ENCODE peak calls at places on chromosomes 7 and 10, in eight cellular contexts. One of them, this sample, is unnamed.

GRCh38 chr7:130959743-130960207 is 225.8 kb upstream of the KLF14 start:
- DNase-seq in heart left ventricle: no peak
- DNase-seq in neural progenitor cell: no peak
- DNase-seq in AG04449: no peak
- DNase-seq in astrocyte of the spinal cord: peak
- DNase-seq in uterus: no peak
- DNase-seq in fibroblast of mammary gland: peak
- DNase-seq in neural crest cell: no peak
- DNase-seq in this sample: no peak

GRCh38 chr7:52006674-52007073 is 690.1 kb upstream of the COBL start:
- DNase-seq in heart left ventricle: no peak
- DNase-seq in neural progenitor cell: no peak
- DNase-seq in AG04449: no peak
- DNase-seq in astrocyte of the spinal cord: no peak
- DNase-seq in uterus: no peak
- DNase-seq in fibroblast of mammary gland: no peak
- DNase-seq in neural crest cell: no peak
- DNase-seq in this sample: no peak

GRCh38 chr7:29607259-29607658 is 43.6 kb downstream of the PRR15 start:
- DNase-seq in heart left ventricle: no peak
- DNase-seq in neural progenitor cell: no peak
- DNase-seq in AG04449: no peak
- DNase-seq in astrocyte of the spinal cord: no peak
- DNase-seq in uterus: no peak
- DNase-seq in fibroblast of mammary gland: no peak
- DNase-seq in neural crest cell: no peak
- DNase-seq in this sample: no peak

GRCh38 chr7:73681031-73681430 is 2.2 kb downstream of the DNAJC30 start:
- DNase-seq in heart left ventricle: no peak
- DNase-seq in neural progenitor cell: no peak
- DNase-seq in AG04449: no peak
- DNase-seq in astrocyte of the spinal cord: peak
- DNase-seq in uterus: no peak
- DNase-seq in fibroblast of mammary gland: peak
- DNase-seq in neural crest cell: no peak
- DNase-seq in this sample: no peak

GRCh38 chr7:145909956-145910611 is 206.5 kb upstream of the CNTNAP2 start:
- DNase-seq in heart left ventricle: no peak
- DNase-seq in neural progenitor cell: no peak
- DNase-seq in AG04449: no peak
- DNase-seq in astrocyte of the spinal cord: peak
- DNase-seq in uterus: no peak
- DNase-seq in fibroblast of mammary gland: peak
- DNase-seq in neural crest cell: no peak
- DNase-seq in this sample: no peak

GRCh38 chr10:78306358-78306757 is 272.7 kb downstream of the RPS24 start:
- DNase-seq in heart left ventricle: no peak
- DNase-seq in neural progenitor cell: no peak
- DNase-seq in AG04449: no peak
- DNase-seq in astrocyte of the spinal cord: no peak
- DNase-seq in uterus: no peak
- DNase-seq in fibroblast of mammary gland: no peak
- DNase-seq in neural crest cell: no peak
- DNase-seq in this sample: no peak

GRCh38 chr7:148385009-148385682 is 205.4 kb upstream of the C7orf33 start:
- DNase-seq in heart left ventricle: no peak
- DNase-seq in neural progenitor cell: peak
- DNase-seq in AG04449: no peak
- DNase-seq in astrocyte of the spinal cord: no peak
- DNase-seq in uterus: no peak
- DNase-seq in fibroblast of mammary gland: no peak
- DNase-seq in neural crest cell: peak
- DNase-seq in this sample: no peak

GRCh38 chr7:128758553-128758952 is 17.0 kb downstream of the OPN1SW start:
- DNase-seq in heart left ventricle: no peak
- DNase-seq in neural progenitor cell: no peak
- DNase-seq in AG04449: no peak
- DNase-seq in astrocyte of the spinal cord: no peak
- DNase-seq in uterus: no peak
- DNase-seq in fibroblast of mammary gland: no peak
- DNase-seq in neural crest cell: no peak
- DNase-seq in this sample: no peak

GRCh38 chr7:149196151-149196704 is 882 bp downstream of the ZNF282 start:
- DNase-seq in heart left ventricle: no peak
- DNase-seq in neural progenitor cell: peak
- DNase-seq in AG04449: no peak
- DNase-seq in astrocyte of the spinal cord: no peak
- DNase-seq in uterus: no peak
- DNase-seq in fibroblast of mammary gland: no peak
- DNase-seq in neural crest cell: no peak
- DNase-seq in this sample: peak

GRCh38 chr10:23404461-23404980 is 34.4 kb upstream of the OTUD1 start:
- DNase-seq in heart left ventricle: no peak
- DNase-seq in neural progenitor cell: no peak
- DNase-seq in AG04449: peak
- DNase-seq in astrocyte of the spinal cord: no peak
- DNase-seq in uterus: no peak
- DNase-seq in fibroblast of mammary gland: no peak
- DNase-seq in neural crest cell: no peak
- DNase-seq in this sample: no peak

GRCh38 chr10:92080244-92080643 is 156.7 kb downstream of the BTAF1 start:
- DNase-seq in heart left ventricle: no peak
- DNase-seq in neural progenitor cell: no peak
- DNase-seq in AG04449: no peak
- DNase-seq in astrocyte of the spinal cord: no peak
- DNase-seq in uterus: no peak
- DNase-seq in fibroblast of mammary gland: no peak
- DNase-seq in neural crest cell: no peak
- DNase-seq in this sample: no peak

GRCh38 chr10:124700293-124701037 is 43.7 kb downstream of the FAM53B start:
- DNase-seq in heart left ventricle: no peak
- DNase-seq in neural progenitor cell: no peak
- DNase-seq in AG04449: no peak
- DNase-seq in astrocyte of the spinal cord: no peak
- DNase-seq in uterus: no peak
- DNase-seq in fibroblast of mammary gland: no peak
- DNase-seq in neural crest cell: no peak
- DNase-seq in this sample: no peak

GRCh38 chr7:120373174-120373573 is 100.2 kb downstream of the KCND2 start:
- DNase-seq in heart left ventricle: no peak
- DNase-seq in neural progenitor cell: no peak
- DNase-seq in AG04449: no peak
- DNase-seq in astrocyte of the spinal cord: no peak
- DNase-seq in uterus: no peak
- DNase-seq in fibroblast of mammary gland: no peak
- DNase-seq in neural crest cell: no peak
- DNase-seq in this sample: no peak

GRCh38 chr10:11441151-11441535 is 170.3 kb downstream of the USP6NL start:
- DNase-seq in heart left ventricle: no peak
- DNase-seq in neural progenitor cell: no peak
- DNase-seq in AG04449: no peak
- DNase-seq in astrocyte of the spinal cord: no peak
- DNase-seq in uterus: no peak
- DNase-seq in fibroblast of mammary gland: no peak
- DNase-seq in neural crest cell: no peak
- DNase-seq in this sample: no peak

GRCh38 chr7:142859829-142860228 is 5.0 kb downstream of the EPHB6 start:
- DNase-seq in heart left ventricle: peak
- DNase-seq in neural progenitor cell: no peak
- DNase-seq in AG04449: peak
- DNase-seq in astrocyte of the spinal cord: peak
- DNase-seq in uterus: peak
- DNase-seq in fibroblast of mammary gland: peak
- DNase-seq in neural crest cell: no peak
- DNase-seq in this sample: no peak

GRCh38 chr10:96025566-96025965 is 17.8 kb upstream of the CCNJ start:
- DNase-seq in heart left ventricle: no peak
- DNase-seq in neural progenitor cell: peak
- DNase-seq in AG04449: no peak
- DNase-seq in astrocyte of the spinal cord: no peak
- DNase-seq in uterus: no peak
- DNase-seq in fibroblast of mammary gland: peak
- DNase-seq in neural crest cell: no peak
- DNase-seq in this sample: no peak

GRCh38 chr7:115585015-115585655 is 445.4 kb downstream of the TFEC start:
- DNase-seq in heart left ventricle: no peak
- DNase-seq in neural progenitor cell: no peak
- DNase-seq in AG04449: no peak
- DNase-seq in astrocyte of the spinal cord: peak
- DNase-seq in uterus: no peak
- DNase-seq in fibroblast of mammary gland: peak
- DNase-seq in neural crest cell: no peak
- DNase-seq in this sample: no peak

GRCh38 chr10:108597031-108597430 is 1326.3 kb downstream of the XPNPEP1 start:
- DNase-seq in heart left ventricle: no peak
- DNase-seq in neural progenitor cell: no peak
- DNase-seq in AG04449: peak
- DNase-seq in astrocyte of the spinal cord: peak
- DNase-seq in uterus: no peak
- DNase-seq in fibroblast of mammary gland: peak
- DNase-seq in neural crest cell: no peak
- DNase-seq in this sample: no peak

GRCh38 chr10:110398419-110399162 is 93.9 kb upstream of the SMNDC1 start:
- DNase-seq in heart left ventricle: no peak
- DNase-seq in neural progenitor cell: peak
- DNase-seq in AG04449: peak
- DNase-seq in astrocyte of the spinal cord: peak
- DNase-seq in uterus: peak
- DNase-seq in fibroblast of mammary gland: peak
- DNase-seq in neural crest cell: no peak
- DNase-seq in this sample: no peak

GRCh38 chr7:108499575-108499974 is 26.4 kb downstream of the PNPLA8 start:
- DNase-seq in heart left ventricle: no peak
- DNase-seq in neural progenitor cell: no peak
- DNase-seq in AG04449: no peak
- DNase-seq in astrocyte of the spinal cord: no peak
- DNase-seq in uterus: no peak
- DNase-seq in fibroblast of mammary gland: no peak
- DNase-seq in neural crest cell: no peak
- DNase-seq in this sample: no peak

GRCh38 chr10:48287417-48288391 is 13.2 kb upstream of the FRMPD2 start:
- DNase-seq in heart left ventricle: peak
- DNase-seq in neural progenitor cell: no peak
- DNase-seq in AG04449: no peak
- DNase-seq in astrocyte of the spinal cord: no peak
- DNase-seq in uterus: no peak
- DNase-seq in fibroblast of mammary gland: no peak
- DNase-seq in neural crest cell: no peak
- DNase-seq in this sample: no peak

GRCh38 chr10:44966816-44967509 is 7.4 kb downstream of the RASSF4 start:
- DNase-seq in heart left ventricle: no peak
- DNase-seq in neural progenitor cell: no peak
- DNase-seq in AG04449: no peak
- DNase-seq in astrocyte of the spinal cord: no peak
- DNase-seq in uterus: peak
- DNase-seq in fibroblast of mammary gland: no peak
- DNase-seq in neural crest cell: no peak
- DNase-seq in this sample: no peak

GRCh38 chr10:110067960-110068770 is 60.4 kb downstream of the ADD3 start:
- DNase-seq in heart left ventricle: peak
- DNase-seq in neural progenitor cell: peak
- DNase-seq in AG04449: no peak
- DNase-seq in astrocyte of the spinal cord: no peak
- DNase-seq in uterus: no peak
- DNase-seq in fibroblast of mammary gland: no peak
- DNase-seq in neural crest cell: no peak
- DNase-seq in this sample: no peak

GRCh38 chr10:55091691-55092328 is 290.8 kb upstream of the PCDH15 start:
- DNase-seq in heart left ventricle: no peak
- DNase-seq in neural progenitor cell: peak
- DNase-seq in AG04449: no peak
- DNase-seq in astrocyte of the spinal cord: peak
- DNase-seq in uterus: no peak
- DNase-seq in fibroblast of mammary gland: peak
- DNase-seq in neural crest cell: no peak
- DNase-seq in this sample: no peak

GRCh38 chr10:57338823-57339558 is 928.7 kb downstream of the IPMK start:
- DNase-seq in heart left ventricle: no peak
- DNase-seq in neural progenitor cell: peak
- DNase-seq in AG04449: peak
- DNase-seq in astrocyte of the spinal cord: peak
- DNase-seq in uterus: no peak
- DNase-seq in fibroblast of mammary gland: peak
- DNase-seq in neural crest cell: peak
- DNase-seq in this sample: no peak

GRCh38 chr10:25758041-25758457 is 176.0 kb upstream of the MYO3A start:
- DNase-seq in heart left ventricle: no peak
- DNase-seq in neural progenitor cell: peak
- DNase-seq in AG04449: no peak
- DNase-seq in astrocyte of the spinal cord: peak
- DNase-seq in uterus: no peak
- DNase-seq in fibroblast of mammary gland: peak
- DNase-seq in neural crest cell: peak
- DNase-seq in this sample: peak

GRCh38 chr10:119129721-119130120 is 25.8 kb downstream of the DENND10 start:
- DNase-seq in heart left ventricle: no peak
- DNase-seq in neural progenitor cell: no peak
- DNase-seq in AG04449: no peak
- DNase-seq in astrocyte of the spinal cord: no peak
- DNase-seq in uterus: no peak
- DNase-seq in fibroblast of mammary gland: no peak
- DNase-seq in neural crest cell: no peak
- DNase-seq in this sample: no peak

GRCh38 chr10:34262965-34263364 is 552.1 kb downstream of the PARD3 start:
- DNase-seq in heart left ventricle: no peak
- DNase-seq in neural progenitor cell: no peak
- DNase-seq in AG04449: no peak
- DNase-seq in astrocyte of the spinal cord: no peak
- DNase-seq in uterus: no peak
- DNase-seq in fibroblast of mammary gland: no peak
- DNase-seq in neural crest cell: no peak
- DNase-seq in this sample: no peak
- TF ChIP-seq CTCF in heart left ventricle: no peak
- TF ChIP-seq CTCF in neural progenitor cell: no peak
- TF ChIP-seq CTCF in AG04449: no peak
- TF ChIP-seq CTCF in astrocyte of the spinal cord: no peak
- TF ChIP-seq CTCF in uterus: no peak
- TF ChIP-seq CTCF in fibroblast of mammary gland: no peak
- TF ChIP-seq CTCF in neural crest cell: no peak
- TF ChIP-seq CTCF in this sample: no peak

GRCh38 chr10:132163826-132164515 is 22.8 kb upstream of the DPYSL4 start:
- DNase-seq in heart left ventricle: peak
- DNase-seq in neural progenitor cell: no peak
- DNase-seq in AG04449: no peak
- DNase-seq in astrocyte of the spinal cord: no peak
- DNase-seq in uterus: no peak
- DNase-seq in fibroblast of mammary gland: no peak
- DNase-seq in neural crest cell: no peak
- DNase-seq in this sample: no peak
- TF ChIP-seq CTCF in heart left ventricle: no peak
- TF ChIP-seq CTCF in neural progenitor cell: no peak
- TF ChIP-seq CTCF in AG04449: no peak
- TF ChIP-seq CTCF in astrocyte of the spinal cord: no peak
- TF ChIP-seq CTCF in uterus: no peak
- TF ChIP-seq CTCF in fibroblast of mammary gland: no peak
- TF ChIP-seq CTCF in neural crest cell: no peak
- TF ChIP-seq CTCF in this sample: peak

GRCh38 chr7:112452102-112452888 is 2.0 kb downstream of the IFRD1 start:
- DNase-seq in heart left ventricle: peak
- DNase-seq in neural progenitor cell: peak
- DNase-seq in AG04449: no peak
- DNase-seq in astrocyte of the spinal cord: peak
- DNase-seq in uterus: peak
- DNase-seq in fibroblast of mammary gland: peak
- DNase-seq in neural crest cell: no peak
- DNase-seq in this sample: peak
- TF ChIP-seq CTCF in heart left ventricle: no peak
- TF ChIP-seq CTCF in neural progenitor cell: peak
- TF ChIP-seq CTCF in AG04449: peak
- TF ChIP-seq CTCF in astrocyte of the spinal cord: peak
- TF ChIP-seq CTCF in uterus: no peak
- TF ChIP-seq CTCF in fibroblast of mammary gland: peak
- TF ChIP-seq CTCF in neural crest cell: peak
- TF ChIP-seq CTCF in this sample: no peak

GRCh38 chr7:104971290-104972071 is 42.5 kb upstream of the KMT2E start:
- DNase-seq in heart left ventricle: no peak
- DNase-seq in neural progenitor cell: no peak
- DNase-seq in AG04449: no peak
- DNase-seq in astrocyte of the spinal cord: peak
- DNase-seq in uterus: no peak
- DNase-seq in fibroblast of mammary gland: peak
- DNase-seq in neural crest cell: no peak
- DNase-seq in this sample: no peak
- TF ChIP-seq CTCF in heart left ventricle: no peak
- TF ChIP-seq CTCF in neural progenitor cell: no peak
- TF ChIP-seq CTCF in AG04449: no peak
- TF ChIP-seq CTCF in astrocyte of the spinal cord: no peak
- TF ChIP-seq CTCF in uterus: no peak
- TF ChIP-seq CTCF in fibroblast of mammary gland: peak
- TF ChIP-seq CTCF in neural crest cell: no peak
- TF ChIP-seq CTCF in this sample: no peak

This sample was measured in glutamatergic neuron.